ENCODE peak calls at places on chromosomes 12 and 14, in seven cellular contexts. One of them, this sample, is unnamed. For H3K4me1, the result is how much of the 10 kb centered on the place peaks cover.

GRCh38 chr12:132492522-132492921 is 2.6 kb downstream of the FBRSL1 start:
- DNase-seq in upper lobe of left lung: peak
- DNase-seq in HCT116: no peak
- DNase-seq in A549: no peak
- DNase-seq in keratinocyte: no peak
- DNase-seq in lung: no peak
- DNase-seq in colonic mucosa: no peak
- DNase-seq in this sample: no peak

GRCh38 chr14:73743431-73743931 is 29.3 kb upstream of the PNMA1 start:
- DNase-seq in upper lobe of left lung: no peak
- DNase-seq in A549: no peak
- DNase-seq in lung: peak
- DNase-seq in keratinocyte: no peak
- DNase-seq in HCT116: no peak
- DNase-seq in colonic mucosa: peak
- DNase-seq in this sample: no peak

GRCh38 chr12:31783996-31784645 is 55.3 kb upstream of the AMN1 start:
- DNase-seq in lung: no peak
- DNase-seq in HCT116: no peak
- DNase-seq in upper lobe of left lung: no peak
- DNase-seq in A549: no peak
- DNase-seq in colonic mucosa: no peak
- DNase-seq in keratinocyte: no peak
- DNase-seq in this sample: no peak

GRCh38 chr14:89428556-89429196 is 11.6 kb upstream of the FOXN3 start:
- DNase-seq in upper lobe of left lung: peak
- DNase-seq in lung: no peak
- DNase-seq in colonic mucosa: no peak
- DNase-seq in HCT116: no peak
- DNase-seq in A549: no peak
- DNase-seq in keratinocyte: peak
- DNase-seq in this sample: peak

GRCh38 chr14:97077253-97077653 is 280.1 kb downstream of the VRK1 start:
- DNase-seq in HCT116: peak
- DNase-seq in keratinocyte: no peak
- DNase-seq in A549: no peak
- DNase-seq in lung: no peak
- DNase-seq in colonic mucosa: peak
- DNase-seq in upper lobe of left lung: no peak
- DNase-seq in this sample: no peak

GRCh38 chr12:100170313-100170858 is 27.7 kb upstream of the BLTP3B start:
- DNase-seq in lung: no peak
- DNase-seq in upper lobe of left lung: no peak
- DNase-seq in keratinocyte: no peak
- DNase-seq in A549: no peak
- DNase-seq in HCT116: no peak
- DNase-seq in colonic mucosa: no peak
- DNase-seq in this sample: peak

GRCh38 chr12:9372202-9372601 is 164.0 kb upstream of the PZP start:
- DNase-seq in upper lobe of left lung: no peak
- DNase-seq in lung: no peak
- DNase-seq in HCT116: no peak
- DNase-seq in colonic mucosa: no peak
- DNase-seq in keratinocyte: no peak
- DNase-seq in A549: no peak
- DNase-seq in this sample: peak

GRCh38 chr14:96905065-96905464 is 107.9 kb downstream of the VRK1 start:
- DNase-seq in HCT116: no peak
- DNase-seq in A549: no peak
- DNase-seq in upper lobe of left lung: no peak
- DNase-seq in colonic mucosa: no peak
- DNase-seq in keratinocyte: no peak
- DNase-seq in lung: no peak
- DNase-seq in this sample: no peak

GRCh38 chr12:49287876-49288275 is 7.1 kb upstream of the PRPH start:
- DNase-seq in A549: no peak
- DNase-seq in keratinocyte: no peak
- DNase-seq in colonic mucosa: no peak
- DNase-seq in upper lobe of left lung: no peak
- DNase-seq in lung: no peak
- DNase-seq in HCT116: no peak
- DNase-seq in this sample: peak

GRCh38 chr12:24948816-24949722 is at the start of gene BCAT1:
- DNase-seq in A549: peak
- DNase-seq in HCT116: no peak
- DNase-seq in upper lobe of left lung: peak
- DNase-seq in colonic mucosa: peak
- DNase-seq in keratinocyte: no peak
- DNase-seq in lung: peak
- DNase-seq in this sample: peak

GRCh38 chr12:18898469-18898868 is 160.6 kb downstream of the CAPZA3 start:
- DNase-seq in A549: no peak
- DNase-seq in colonic mucosa: no peak
- DNase-seq in HCT116: no peak
- DNase-seq in lung: no peak
- DNase-seq in upper lobe of left lung: no peak
- DNase-seq in keratinocyte: no peak
- DNase-seq in this sample: no peak

GRCh38 chr12:129909051-129910020 is 5.5 kb upstream of the TMEM132D start:
- DNase-seq in lung: no peak
- DNase-seq in A549: no peak
- DNase-seq in HCT116: no peak
- DNase-seq in colonic mucosa: no peak
- DNase-seq in keratinocyte: no peak
- DNase-seq in upper lobe of left lung: peak
- DNase-seq in this sample: peak

GRCh38 chr12:19190292-19191031 is 60.9 kb downstream of the PLEKHA5 start:
- DNase-seq in colonic mucosa: no peak
- DNase-seq in keratinocyte: no peak
- DNase-seq in A549: no peak
- DNase-seq in upper lobe of left lung: no peak
- DNase-seq in lung: no peak
- DNase-seq in HCT116: no peak
- DNase-seq in this sample: no peak

GRCh38 chr14:65351493-65352224 is 60.9 kb upstream of the FUT8 start:
- DNase-seq in upper lobe of left lung: no peak
- DNase-seq in A549: no peak
- DNase-seq in HCT116: no peak
- DNase-seq in lung: no peak
- DNase-seq in keratinocyte: no peak
- DNase-seq in colonic mucosa: no peak
- DNase-seq in this sample: no peak

GRCh38 chr14:63155511-63156189 is 48.6 kb upstream of the RHOJ start:
- DNase-seq in upper lobe of left lung: no peak
- DNase-seq in A549: no peak
- DNase-seq in colonic mucosa: no peak
- DNase-seq in keratinocyte: no peak
- DNase-seq in HCT116: no peak
- DNase-seq in lung: no peak
- DNase-seq in this sample: no peak

GRCh38 chr14:32932302-32932920 is 6.3 kb upstream of the NPAS3 start:
- DNase-seq in A549: no peak
- DNase-seq in colonic mucosa: no peak
- DNase-seq in HCT116: no peak
- DNase-seq in keratinocyte: no peak
- DNase-seq in lung: no peak
- DNase-seq in upper lobe of left lung: peak
- DNase-seq in this sample: no peak

GRCh38 chr12:93894391-93895095 is 217.4 kb downstream of the CRADD start:
- DNase-seq in A549: no peak
- DNase-seq in lung: peak
- DNase-seq in keratinocyte: no peak
- DNase-seq in colonic mucosa: peak
- DNase-seq in HCT116: no peak
- DNase-seq in upper lobe of left lung: peak
- DNase-seq in this sample: no peak
- H3K27ac ChIP-seq in A549: no peak
- H3K27ac ChIP-seq in lung: peak
- H3K27ac ChIP-seq in keratinocyte: no peak
- H3K27ac ChIP-seq in colonic mucosa: peak
- H3K27ac ChIP-seq in HCT116: no peak
- H3K27ac ChIP-seq in upper lobe of left lung: no peak
- H3K27ac ChIP-seq in this sample: no peak

GRCh38 chr12:113867258-113867657 is 98.9 kb downstream of the RBM19 start:
- DNase-seq in colonic mucosa: no peak
- DNase-seq in upper lobe of left lung: no peak
- DNase-seq in A549: peak
- DNase-seq in lung: no peak
- DNase-seq in keratinocyte: no peak
- DNase-seq in HCT116: no peak
- DNase-seq in this sample: peak
- TF ChIP-seq CTCF in colonic mucosa: no peak
- TF ChIP-seq CTCF in upper lobe of left lung: no peak
- TF ChIP-seq CTCF in A549: peak
- TF ChIP-seq CTCF in lung: no peak
- TF ChIP-seq CTCF in keratinocyte: peak
- TF ChIP-seq CTCF in HCT116: peak
- TF ChIP-seq CTCF in this sample: peak

DNA sequence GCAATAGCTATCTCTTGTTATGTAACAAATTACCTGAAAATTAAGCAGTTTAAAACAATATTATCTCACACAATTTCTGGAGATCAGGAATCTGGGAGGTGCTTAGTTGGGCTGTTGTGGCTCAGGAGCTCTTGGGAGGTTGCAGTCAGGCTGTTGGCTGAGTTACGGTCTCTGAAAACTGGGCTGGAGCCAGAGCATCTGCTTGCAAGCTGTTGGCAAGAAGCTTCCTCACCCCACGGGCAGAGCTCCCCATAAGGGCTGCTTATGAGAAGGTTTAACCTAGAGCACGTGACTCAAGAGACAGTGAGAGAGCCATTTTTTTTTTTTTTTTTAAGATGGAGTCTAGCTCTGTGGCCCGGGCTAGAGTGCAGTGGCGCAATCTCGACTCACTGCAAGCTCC is 346.8 kb downstream of the ATP23 start:
- DNase-seq in colonic mucosa: no peak
- DNase-seq in upper lobe of left lung: no peak
- DNase-seq in lung: no peak
- DNase-seq in keratinocyte: no peak
- DNase-seq in A549: no peak
- DNase-seq in HCT116: no peak
- DNase-seq in this sample: no peak
- H3K4me1 ChIP-seq in colonic mucosa: under half
- H3K4me1 ChIP-seq in upper lobe of left lung: under half
- H3K4me1 ChIP-seq in lung: under half
- H3K4me1 ChIP-seq in keratinocyte: under half
- H3K4me1 ChIP-seq in A549: under half
- H3K4me1 ChIP-seq in HCT116: under half
- H3K4me1 ChIP-seq in this sample: under half

DNA sequence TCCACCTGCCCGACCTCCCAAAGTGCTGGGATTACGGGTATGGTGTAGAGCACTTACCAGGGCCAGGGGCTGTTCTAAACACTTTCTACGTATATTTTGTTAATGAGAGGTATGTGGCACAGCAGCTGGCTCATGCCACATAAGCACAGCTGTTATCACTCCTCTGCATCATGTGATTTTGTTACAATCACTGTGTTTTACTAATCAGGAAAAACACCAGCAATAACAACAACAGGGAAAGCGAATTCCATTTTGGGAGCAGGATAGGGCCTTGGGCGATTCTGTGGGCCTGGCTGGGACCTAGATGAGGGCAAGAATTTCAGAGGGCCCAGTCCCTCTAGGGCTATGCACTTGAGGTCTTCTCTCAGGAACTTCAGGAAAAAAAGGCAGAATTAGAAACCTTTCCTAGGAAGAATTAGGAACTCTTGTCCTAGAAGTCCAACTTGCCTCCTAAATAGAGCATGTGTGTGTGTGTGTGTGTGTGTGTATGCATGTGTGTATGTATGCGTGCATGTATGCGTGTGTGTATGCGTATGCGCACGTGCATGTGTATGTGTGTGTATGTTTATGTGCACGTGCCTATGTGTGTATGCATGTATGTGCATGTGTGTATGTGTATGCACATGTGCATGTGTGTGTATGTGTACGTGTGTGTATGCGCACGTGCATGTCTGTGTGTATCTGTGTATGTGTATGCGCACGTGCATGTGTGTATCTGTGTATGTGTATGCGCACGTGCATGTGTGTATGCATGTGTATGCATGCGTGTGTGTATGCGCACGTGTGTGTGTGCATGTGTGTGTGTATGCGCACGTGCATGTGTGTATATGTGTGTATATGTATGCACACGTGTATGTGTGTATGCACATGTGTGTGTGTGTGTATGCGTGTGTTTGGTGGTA is 41.8 kb upstream of the CORO1C start:
- DNase-seq in lung: no peak
- DNase-seq in colonic mucosa: no peak
- DNase-seq in upper lobe of left lung: no peak
- DNase-seq in A549: no peak
- DNase-seq in keratinocyte: no peak
- DNase-seq in HCT116: no peak
- DNase-seq in this sample: no peak
- H3K27ac ChIP-seq in lung: no peak
- H3K27ac ChIP-seq in colonic mucosa: no peak
- H3K27ac ChIP-seq in upper lobe of left lung: no peak
- H3K27ac ChIP-seq in A549: no peak
- H3K27ac ChIP-seq in keratinocyte: no peak
- H3K27ac ChIP-seq in HCT116: no peak
- H3K27ac ChIP-seq in this sample: peak

GRCh38 chr12:91990525-91990924 is 155.1 kb downstream of the BTG1 start:
- DNase-seq in keratinocyte: no peak
- DNase-seq in HCT116: no peak
- DNase-seq in colonic mucosa: no peak
- DNase-seq in upper lobe of left lung: no peak
- DNase-seq in lung: no peak
- DNase-seq in A549: no peak
- DNase-seq in this sample: no peak

GRCh38 chr12:91993287-91994028 is 152.2 kb downstream of the BTG1 start:
- DNase-seq in upper lobe of left lung: no peak
- DNase-seq in A549: no peak
- DNase-seq in lung: no peak
- DNase-seq in HCT116: no peak
- DNase-seq in colonic mucosa: no peak
- DNase-seq in keratinocyte: no peak
- DNase-seq in this sample: no peak

GRCh38 chr12:91989143-91989542 is 156.5 kb downstream of the BTG1 start:
- DNase-seq in keratinocyte: no peak
- DNase-seq in HCT116: no peak
- DNase-seq in colonic mucosa: no peak
- DNase-seq in lung: no peak
- DNase-seq in A549: no peak
- DNase-seq in upper lobe of left lung: no peak
- DNase-seq in this sample: no peak

GRCh38 chr12:91994208-91994797 is 151.3 kb downstream of the BTG1 start:
- DNase-seq in keratinocyte: no peak
- DNase-seq in upper lobe of left lung: no peak
- DNase-seq in A549: no peak
- DNase-seq in HCT116: no peak
- DNase-seq in lung: no peak
- DNase-seq in colonic mucosa: no peak
- DNase-seq in this sample: no peak

GRCh38 chr12:91991397-91992187 is 154.1 kb downstream of the BTG1 start:
- DNase-seq in keratinocyte: no peak
- DNase-seq in upper lobe of left lung: no peak
- DNase-seq in lung: no peak
- DNase-seq in HCT116: no peak
- DNase-seq in colonic mucosa: no peak
- DNase-seq in A549: no peak
- DNase-seq in this sample: no peak
- TF ChIP-seq CTCF in keratinocyte: no peak
- TF ChIP-seq CTCF in upper lobe of left lung: no peak
- TF ChIP-seq CTCF in lung: peak
- TF ChIP-seq CTCF in HCT116: no peak
- TF ChIP-seq CTCF in colonic mucosa: no peak
- TF ChIP-seq CTCF in A549: no peak
- TF ChIP-seq CTCF in this sample: no peak